ENCODE peak calls at places on chromosomes 7 and 10, in seven cellular contexts. One of them, this sample, is unnamed.
A peak's percentile ranks its signal among the peaks of the same experiment; 100 is the strongest.

GRCh38 chr7:28613262-28613661 is 200.9 kb downstream of the CREB5 start:
- DNase-seq in AG09319: no peak
- DNase-seq in amniotic stem cell: no peak
- DNase-seq in activated CD4-positive, alpha-beta T cell treated with anti-CD3 and anti-CD28 coated beads, Interleukin-2, amount 10 ng/mL, durations not matched to agents 7 days and 5 days: no peak
- DNase-seq in cardiac muscle cell: no peak
- DNase-seq in GDM1: no peak
- DNase-seq in activated naive CD8-positive, alpha-beta T cell treated with anti-CD3 and anti-CD28 coated beads for 36 hours: no peak
- DNase-seq in this sample: no peak

GRCh38 chr7:76040126-76040525 is 7.7 kb downstream of the STYXL1 start:
- DNase-seq in amniotic stem cell: no peak
- DNase-seq in activated CD4-positive, alpha-beta T cell treated with anti-CD3 and anti-CD28 coated beads, Interleukin-2, amount 10 ng/mL, durations not matched to agents 7 days and 5 days: no peak
- DNase-seq in GDM1: no peak
- DNase-seq in activated naive CD8-positive, alpha-beta T cell treated with anti-CD3 and anti-CD28 coated beads for 36 hours: no peak
- DNase-seq in AG09319: no peak
- DNase-seq in cardiac muscle cell: no peak
- DNase-seq in this sample: no peak

GRCh38 chr7:151755131-151755787 is 121.7 kb downstream of the PRKAG2 start:
- DNase-seq in activated naive CD8-positive, alpha-beta T cell treated with anti-CD3 and anti-CD28 coated beads for 36 hours: peak; percentile 17
- DNase-seq in activated CD4-positive, alpha-beta T cell treated with anti-CD3 and anti-CD28 coated beads, Interleukin-2, amount 10 ng/mL, durations not matched to agents 7 days and 5 days: no peak
- DNase-seq in amniotic stem cell: no peak
- DNase-seq in GDM1: no peak
- DNase-seq in cardiac muscle cell: peak; percentile 58
- DNase-seq in AG09319: no peak
- DNase-seq in this sample: peak; percentile 38

GRCh38 chr7:114759347-114760062 is 162.4 kb upstream of the MDFIC start:
- DNase-seq in amniotic stem cell: no peak
- DNase-seq in activated naive CD8-positive, alpha-beta T cell treated with anti-CD3 and anti-CD28 coated beads for 36 hours: no peak
- DNase-seq in GDM1: no peak
- DNase-seq in activated CD4-positive, alpha-beta T cell treated with anti-CD3 and anti-CD28 coated beads, Interleukin-2, amount 10 ng/mL, durations not matched to agents 7 days and 5 days: no peak
- DNase-seq in AG09319: no peak
- DNase-seq in cardiac muscle cell: peak; percentile 1
- DNase-seq in this sample: peak; percentile 5

GRCh38 chr7:8443871-8444756 is 10.7 kb downstream of the NXPH1 start:
- DNase-seq in activated CD4-positive, alpha-beta T cell treated with anti-CD3 and anti-CD28 coated beads, Interleukin-2, amount 10 ng/mL, durations not matched to agents 7 days and 5 days: no peak
- DNase-seq in AG09319: no peak
- DNase-seq in activated naive CD8-positive, alpha-beta T cell treated with anti-CD3 and anti-CD28 coated beads for 36 hours: no peak
- DNase-seq in amniotic stem cell: no peak
- DNase-seq in GDM1: no peak
- DNase-seq in cardiac muscle cell: no peak
- DNase-seq in this sample: no peak

GRCh38 chr10:69061305-69062161 is 26.4 kb upstream of the SRGN start:
- DNase-seq in GDM1: no peak
- DNase-seq in cardiac muscle cell: peak; percentile 99
- DNase-seq in AG09319: peak; percentile 85
- DNase-seq in activated CD4-positive, alpha-beta T cell treated with anti-CD3 and anti-CD28 coated beads, Interleukin-2, amount 10 ng/mL, durations not matched to agents 7 days and 5 days: peak; percentile 47
- DNase-seq in activated naive CD8-positive, alpha-beta T cell treated with anti-CD3 and anti-CD28 coated beads for 36 hours: no peak
- DNase-seq in amniotic stem cell: peak; percentile 71
- DNase-seq in this sample: peak; percentile 73

GRCh38 chr10:107687702-107688101 is 523.2 kb upstream of the SORCS1 start:
- DNase-seq in activated naive CD8-positive, alpha-beta T cell treated with anti-CD3 and anti-CD28 coated beads for 36 hours: no peak
- DNase-seq in AG09319: no peak
- DNase-seq in GDM1: no peak
- DNase-seq in amniotic stem cell: no peak
- DNase-seq in cardiac muscle cell: no peak
- DNase-seq in activated CD4-positive, alpha-beta T cell treated with anti-CD3 and anti-CD28 coated beads, Interleukin-2, amount 10 ng/mL, durations not matched to agents 7 days and 5 days: no peak
- DNase-seq in this sample: no peak

GRCh38 chr10:58475322-58476277 is 37.1 kb upstream of the BICC1 start:
- DNase-seq in activated CD4-positive, alpha-beta T cell treated with anti-CD3 and anti-CD28 coated beads, Interleukin-2, amount 10 ng/mL, durations not matched to agents 7 days and 5 days: no peak
- DNase-seq in amniotic stem cell: peak; percentile 36
- DNase-seq in activated naive CD8-positive, alpha-beta T cell treated with anti-CD3 and anti-CD28 coated beads for 36 hours: no peak
- DNase-seq in AG09319: no peak
- DNase-seq in GDM1: no peak
- DNase-seq in cardiac muscle cell: peak; percentile 88
- DNase-seq in this sample: peak; percentile 34

GRCh38 chr7:98996162-98996552 is 117.8 kb downstream of the TRRAP start:
- DNase-seq in cardiac muscle cell: no peak
- DNase-seq in activated naive CD8-positive, alpha-beta T cell treated with anti-CD3 and anti-CD28 coated beads for 36 hours: peak; percentile 31
- DNase-seq in amniotic stem cell: no peak
- DNase-seq in activated CD4-positive, alpha-beta T cell treated with anti-CD3 and anti-CD28 coated beads, Interleukin-2, amount 10 ng/mL, durations not matched to agents 7 days and 5 days: no peak
- DNase-seq in AG09319: no peak
- DNase-seq in GDM1: no peak
- DNase-seq in this sample: no peak

GRCh38 chr7:106329971-106330733 is 45.4 kb upstream of the NAMPT start:
- DNase-seq in cardiac muscle cell: peak; percentile 69
- DNase-seq in AG09319: peak; percentile 56
- DNase-seq in amniotic stem cell: peak; percentile 33
- DNase-seq in GDM1: no peak
- DNase-seq in activated CD4-positive, alpha-beta T cell treated with anti-CD3 and anti-CD28 coated beads, Interleukin-2, amount 10 ng/mL, durations not matched to agents 7 days and 5 days: no peak
- DNase-seq in activated naive CD8-positive, alpha-beta T cell treated with anti-CD3 and anti-CD28 coated beads for 36 hours: no peak
- DNase-seq in this sample: peak; percentile 45

GRCh38 chr7:99557940-99558305 is 519 bp upstream of the ZNF655 start:
- DNase-seq in amniotic stem cell: no peak
- DNase-seq in GDM1: no peak
- DNase-seq in activated CD4-positive, alpha-beta T cell treated with anti-CD3 and anti-CD28 coated beads, Interleukin-2, amount 10 ng/mL, durations not matched to agents 7 days and 5 days: no peak
- DNase-seq in AG09319: no peak
- DNase-seq in cardiac muscle cell: no peak
- DNase-seq in activated naive CD8-positive, alpha-beta T cell treated with anti-CD3 and anti-CD28 coated beads for 36 hours: no peak
- DNase-seq in this sample: no peak

GRCh38 chr7:156080046-156080445 is 267.8 kb upstream of the SHH start:
- DNase-seq in activated CD4-positive, alpha-beta T cell treated with anti-CD3 and anti-CD28 coated beads, Interleukin-2, amount 10 ng/mL, durations not matched to agents 7 days and 5 days: no peak
- DNase-seq in activated naive CD8-positive, alpha-beta T cell treated with anti-CD3 and anti-CD28 coated beads for 36 hours: no peak
- DNase-seq in GDM1: no peak
- DNase-seq in amniotic stem cell: no peak
- DNase-seq in cardiac muscle cell: no peak
- DNase-seq in AG09319: no peak
- DNase-seq in this sample: no peak

GRCh38 chr10:35913628-35914027 is 271.5 kb upstream of the FZD8 start:
- DNase-seq in activated naive CD8-positive, alpha-beta T cell treated with anti-CD3 and anti-CD28 coated beads for 36 hours: no peak
- DNase-seq in amniotic stem cell: no peak
- DNase-seq in GDM1: no peak
- DNase-seq in activated CD4-positive, alpha-beta T cell treated with anti-CD3 and anti-CD28 coated beads, Interleukin-2, amount 10 ng/mL, durations not matched to agents 7 days and 5 days: no peak
- DNase-seq in cardiac muscle cell: peak; percentile 27
- DNase-seq in AG09319: no peak
- DNase-seq in this sample: no peak

GRCh38 chr7:108109216-108109908 is 20.8 kb downstream of the LAMB4 start:
- DNase-seq in GDM1: peak; percentile 1
- DNase-seq in activated CD4-positive, alpha-beta T cell treated with anti-CD3 and anti-CD28 coated beads, Interleukin-2, amount 10 ng/mL, durations not matched to agents 7 days and 5 days: peak; percentile 19
- DNase-seq in AG09319: no peak
- DNase-seq in amniotic stem cell: no peak
- DNase-seq in cardiac muscle cell: peak; percentile 33
- DNase-seq in activated naive CD8-positive, alpha-beta T cell treated with anti-CD3 and anti-CD28 coated beads for 36 hours: no peak
- DNase-seq in this sample: no peak

GRCh38 chr10:72248477-72249151 is 25.1 kb upstream of the DDIT4 start:
- DNase-seq in GDM1: peak; percentile 73
- DNase-seq in cardiac muscle cell: peak; percentile 84
- DNase-seq in activated CD4-positive, alpha-beta T cell treated with anti-CD3 and anti-CD28 coated beads, Interleukin-2, amount 10 ng/mL, durations not matched to agents 7 days and 5 days: peak; percentile 87
- DNase-seq in activated naive CD8-positive, alpha-beta T cell treated with anti-CD3 and anti-CD28 coated beads for 36 hours: peak; percentile 78
- DNase-seq in amniotic stem cell: no peak
- DNase-seq in AG09319: no peak
- DNase-seq in this sample: no peak

GRCh38 chr7:94906035-94906796 is 1.2 kb upstream of the PPP1R9A start:
- DNase-seq in activated CD4-positive, alpha-beta T cell treated with anti-CD3 and anti-CD28 coated beads, Interleukin-2, amount 10 ng/mL, durations not matched to agents 7 days and 5 days: no peak
- DNase-seq in cardiac muscle cell: peak; percentile 48
- DNase-seq in AG09319: no peak
- DNase-seq in amniotic stem cell: no peak
- DNase-seq in GDM1: no peak
- DNase-seq in activated naive CD8-positive, alpha-beta T cell treated with anti-CD3 and anti-CD28 coated beads for 36 hours: no peak
- DNase-seq in this sample: no peak

GRCh38 chr7:23377134-23377533 is 78.0 kb downstream of the MALSU1 start:
- DNase-seq in GDM1: no peak
- DNase-seq in activated naive CD8-positive, alpha-beta T cell treated with anti-CD3 and anti-CD28 coated beads for 36 hours: no peak
- DNase-seq in AG09319: no peak
- DNase-seq in activated CD4-positive, alpha-beta T cell treated with anti-CD3 and anti-CD28 coated beads, Interleukin-2, amount 10 ng/mL, durations not matched to agents 7 days and 5 days: no peak
- DNase-seq in amniotic stem cell: no peak
- DNase-seq in cardiac muscle cell: peak; percentile 35
- DNase-seq in this sample: no peak

GRCh38 chr7:102873470-102874165 is 39.2 kb upstream of the LRRC17 start:
- DNase-seq in AG09319: no peak
- DNase-seq in activated CD4-positive, alpha-beta T cell treated with anti-CD3 and anti-CD28 coated beads, Interleukin-2, amount 10 ng/mL, durations not matched to agents 7 days and 5 days: no peak
- DNase-seq in activated naive CD8-positive, alpha-beta T cell treated with anti-CD3 and anti-CD28 coated beads for 36 hours: no peak
- DNase-seq in amniotic stem cell: no peak
- DNase-seq in cardiac muscle cell: no peak
- DNase-seq in GDM1: no peak
- DNase-seq in this sample: no peak

GRCh38 chr7:57432583-57432982 is 17.4 kb upstream of the ZNF716 start:
- DNase-seq in GDM1: no peak
- DNase-seq in activated CD4-positive, alpha-beta T cell treated with anti-CD3 and anti-CD28 coated beads, Interleukin-2, amount 10 ng/mL, durations not matched to agents 7 days and 5 days: no peak
- DNase-seq in AG09319: no peak
- DNase-seq in activated naive CD8-positive, alpha-beta T cell treated with anti-CD3 and anti-CD28 coated beads for 36 hours: no peak
- DNase-seq in cardiac muscle cell: no peak
- DNase-seq in amniotic stem cell: no peak
- DNase-seq in this sample: no peak

GRCh38 chr10:131178956-131179355 is 132.6 kb downstream of the TCERG1L start:
- DNase-seq in AG09319: no peak
- DNase-seq in cardiac muscle cell: no peak
- DNase-seq in activated naive CD8-positive, alpha-beta T cell treated with anti-CD3 and anti-CD28 coated beads for 36 hours: no peak
- DNase-seq in amniotic stem cell: no peak
- DNase-seq in GDM1: no peak
- DNase-seq in activated CD4-positive, alpha-beta T cell treated with anti-CD3 and anti-CD28 coated beads, Interleukin-2, amount 10 ng/mL, durations not matched to agents 7 days and 5 days: no peak
- DNase-seq in this sample: no peak

This sample was measured in GM04504.